ENCODE peak calls at places on chromosomes 3 and 15, in six cellular contexts. J is HTR-8/SVneo, D is SHP77 treated with DMSO at 0.1 percent for 48 hours, P is substantia nigra, L is fibroblast of gingiva, R is SW480. E is an unnamed sample.

GRCh38 chr15:33142708-33143107 is 51.8 kb downstream of the FMN1 start:
- DNase-seq in J (no peak), D (no peak), R (peak; percentile 54), L (no peak), P (no peak), E (no peak)

GRCh38 chr15:26971303-26972018 is 480 bp downstream of the GABRG3 start:
- DNase-seq in R (no peak), J (no peak), D (no peak), P (no peak), L (no peak), E (no peak)

GRCh38 chr3:150830094-150830681 is 67.2 kb upstream of the SIAH2 start:
- DNase-seq in L (no peak), J (no peak), R (peak; percentile 30), P (no peak), D (no peak), E (no peak)

GRCh38 chr15:33094336-33094735 is 100.2 kb downstream of the FMN1 start:
- DNase-seq in R (no peak), L (no peak), J (no peak), D (no peak), P (no peak), E (no peak)

GRCh38 chr15:78035319-78035718 is 42.2 kb downstream of the TBC1D2B start:
- DNase-seq in L (no peak), D (no peak), J (no peak), R (no peak), P (no peak), E (no peak)

GRCh38 chr3:39668420-39668819 is 141.0 kb upstream of the MYRIP start:
- DNase-seq in J (no peak), D (peak; percentile 3), P (no peak), R (peak; percentile 66), L (peak; percentile 38), E (no peak)

GRCh38 chr3:110237091-110237615 is 834.5 kb upstream of the NECTIN3 start:
- DNase-seq in R (no peak), P (no peak), D (no peak), L (peak; percentile 48), J (no peak), E (no peak)

GRCh38 chr3:9213019-9213646 is 36.3 kb downstream of the SRGAP3 start:
- DNase-seq in R (no peak), L (no peak), P (no peak), J (no peak), D (peak; percentile 4), E (no peak)

GRCh38 chr15:77111813-77112212 is 40.9 kb upstream of the TSPAN3 start:
- DNase-seq in J (no peak), P (no peak), D (no peak), R (no peak), L (no peak), E (no peak)

GRCh38 chr3:46958469-46959168 is 17.9 kb downstream of the CCDC12 start:
- DNase-seq in R (no peak), P (no peak), J (no peak), D (no peak), L (no peak), E (no peak)

GRCh38 chr15:40310001-40310959 is 2.5 kb upstream of the PLCB2 start:
- DNase-seq in D (no peak), P (no peak), L (no peak), J (peak; percentile 53), R (peak; percentile 29), E (peak; percentile 56)

GRCh38 chr3:194637541-194638400 is 4.6 kb upstream of the TMEM44 start:
- DNase-seq in R (no peak), D (no peak), L (no peak), P (no peak), J (no peak), E (no peak)

GRCh38 chr3:32467333-32468070 is 35.1 kb downstream of the CMTM6 start:
- DNase-seq in J (peak; percentile 80), R (peak; percentile 59), D (peak; percentile 61), L (peak; percentile 62), P (peak; percentile 10), E (peak; percentile 44)

GRCh38 chr15:41554915-41555314 is 4.1 kb upstream of the TYRO3 start:
- DNase-seq in P (no peak), J (no peak), R (no peak), L (no peak), D (no peak), E (no peak)

GRCh38 chr3:126022741-126023359 is 53.9 kb downstream of the ROPN1B start:
- DNase-seq in P (no peak), D (no peak), J (no peak), L (no peak), R (no peak), E (no peak)

GRCh38 chr15:69000091-69000490 is 14.4 kb upstream of the NOX5 start:
- DNase-seq in D (no peak), R (no peak), J (no peak), P (no peak), L (no peak), E (no peak)

GRCh38 chr3:194556086-194557056 is 69.6 kb upstream of the ATP13A3 start:
- DNase-seq in D (no peak), P (no peak), R (peak; percentile 53), J (no peak), L (no peak), E (no peak)

GRCh38 chr15:88617031-88617722 is 4.0 kb upstream of the AEN start:
- DNase-seq in R (no peak), L (no peak), J (no peak), D (no peak), P (no peak), E (no peak)

GRCh38 chr15:99433757-99434211 is 132.0 kb upstream of the MEF2A start:
- DNase-seq in D (no peak), R (no peak), L (no peak), J (no peak), P (no peak), E (no peak)

GRCh38 chr3:116586285-116586944 is 123.2 kb upstream of the TUSC7 start:
- DNase-seq in D (no peak), P (no peak), J (no peak), R (no peak), L (no peak), E (no peak)

GRCh38 chr15:63332367-63333078 is 49.1 kb downstream of the CA12 start:
- DNase-seq in J (peak; percentile 78), P (no peak), R (no peak), D (no peak), L (peak; percentile 93), E (no peak)

GRCh38 chr3:89851974-89852621 is 744.7 kb downstream of the EPHA3 start:
- DNase-seq in R (no peak), L (peak; percentile 76), J (peak; percentile 15), P (no peak), D (peak; percentile 50), E (no peak)

GRCh38 chr3:185089343-185089742 is 63.5 kb downstream of the C3orf70 start:
- DNase-seq in P (no peak), L (no peak), J (no peak), R (no peak), D (no peak), E (no peak)

GRCh38 chr3:182738583-182739514 is 54.5 kb upstream of the ATP11B start:
- DNase-seq in P (no peak), L (no peak), R (no peak), J (no peak), D (no peak), E (no peak)

GRCh38 chr3:76585794-76586392 is 454.0 kb upstream of the ROBO2 start:
- DNase-seq in J (peak; percentile 7), P (no peak), D (no peak), L (no peak), R (peak; percentile 28), E (no peak)

GRCh38 chr3:52615178-52615577 is 70.5 kb downstream of the PBRM1 start:
- DNase-seq in R (no peak), L (no peak), D (no peak), J (no peak), P (no peak), E (no peak)

GRCh38 chr15:49752517-49752916 is 131.7 kb downstream of the DTWD1 start:
- DNase-seq in L (no peak), P (no peak), R (no peak), J (no peak), D (no peak), E (no peak)

GRCh38 chr3:42340466-42340865 is 69.9 kb downstream of the LYZL4 start:
- DNase-seq in P (no peak), D (no peak), L (no peak), R (peak; percentile 15), J (no peak), E (no peak)

GRCh38 chr3:194572131-194572789 is 61.0 kb downstream of the TMEM44 start:
- DNase-seq in R (peak; percentile 78), J (peak; percentile 83), D (no peak), L (peak; percentile 85), P (no peak), E (no peak)